ENCODE peak calls at places on chromosomes 12 and 14, in four cellular contexts. R is endothelial cell of umbilical vein, X is IMR-90, O is K562. B is an unnamed sample.
A peak's percentile ranks its signal among the peaks of the same experiment; 100 is the strongest.

GRCh38 chr12:7190268-7191055 is 976 bp downstream of the PEX5 start:
- DNase-seq in R (no peak), X (peak; percentile 6), O (peak; percentile 9), B (no peak)

GRCh38 chr12:102543931-102544485 is 63.6 kb upstream of the IGF1 start:
- DNase-seq in R (no peak), X (no peak), O (no peak), B (no peak)

GRCh38 chr12:8420506-8420905 is 35.3 kb upstream of the CLEC6A start:
- DNase-seq in R (no peak), X (no peak), O (no peak), B (no peak)

GRCh38 chr12:131832393-131833231 is 4.4 kb downstream of the MMP17 start:
- DNase-seq in R (no peak), X (peak; percentile 30), O (no peak), B (no peak)

GRCh38 chr12:94963649-94964048 is 39.8 kb downstream of the NDUFA12 start:
- DNase-seq in R (no peak), X (peak; percentile 19), O (no peak), B (no peak)

GRCh38 chr12:72271741-72272661 is at the start of gene TRHDE:
- DNase-seq in R (peak; percentile 7), X (peak; percentile 60), O (no peak), B (no peak)

GRCh38 chr12:111426341-111427185 is 20.8 kb downstream of the SH2B3 start:
- DNase-seq in R (peak; percentile 67), X (peak; percentile 50), O (no peak), B (no peak)

GRCh38 chr12:93911436-93911835 is 234.3 kb downstream of the CRADD start:
- DNase-seq in R (no peak), X (peak; percentile 47), O (no peak), B (no peak)

GRCh38 chr14:104090071-104090748 is 4.7 kb downstream of the ASPG start:
- DNase-seq in R (no peak), X (no peak), O (no peak), B (no peak)

GRCh38 chr14:86221755-86222154 is 691.8 kb downstream of the FLRT2 start:
- DNase-seq in R (no peak), X (peak; percentile 50), O (no peak), B (no peak)

GRCh38 chr12:123142948-123143752 is 7.7 kb downstream of the PITPNM2 start:
- DNase-seq in R (no peak), X (no peak), O (peak; percentile 60), B (no peak)

GRCh38 chr12:25423355-25423754 is 129.7 kb downstream of the LMNTD1 start:
- DNase-seq in R (no peak), X (no peak), O (no peak), B (no peak)

GRCh38 chr12:55717397-55718007 is 1.7 kb downstream of the BLOC1S1 start:
- DNase-seq in R (peak; percentile 19), X (peak; percentile 86), O (peak; percentile 63), B (no peak)

GRCh38 chr14:70735043-70735442 is 74.3 kb downstream of the MAP3K9 start:
- DNase-seq in R (no peak), X (no peak), O (no peak), B (no peak)

GRCh38 chr14:78131201-78131600 is 39.0 kb upstream of the NRXN3 start:
- DNase-seq in R (no peak), X (no peak), O (no peak), B (no peak)

GRCh38 chr12:67647547-67648305 is 819 bp upstream of the DYRK2 start:
- DNase-seq in R (peak; percentile 70), X (peak; percentile 88), O (peak; percentile 74), B (peak; percentile 48)

GRCh38 chr12:104439137-104439536 is 17.6 kb upstream of the CHST11 start:
- DNase-seq in R (no peak), X (no peak), O (no peak), B (no peak)

GRCh38 chr12:74801625-74802024 is 264.0 kb downstream of the ATXN7L3B start:
- DNase-seq in R (no peak), X (no peak), O (no peak), B (no peak)

GRCh38 chr12:105257321-105257728 is 21.4 kb upstream of the APPL2 start:
- DNase-seq in R (peak; percentile 14), X (peak; percentile 90), O (no peak), B (peak; percentile 40)

GRCh38 chr14:55814873-55815272 is 234.9 kb downstream of the KTN1 start:
- DNase-seq in R (peak; percentile 44), X (peak; percentile 42), O (no peak), B (no peak)

GRCh38 chr14:32478027-32478426 is 148.9 kb downstream of the AKAP6 start:
- DNase-seq in R (no peak), X (no peak), O (no peak), B (no peak)

GRCh38 chr14:96202441-96203094 is 2.1 kb upstream of the BDKRB2 start:
- DNase-seq in R (no peak), X (no peak), O (no peak), B (no peak)

GRCh38 chr12:43835656-43836454 is at the start of gene TMEM117:
- DNase-seq in R (peak; percentile 61), X (peak; percentile 43), O (peak; percentile 61), B (no peak)

GRCh38 chr12:49055092-49055491 is 5.5 kb downstream of the KMT2D start:
- DNase-seq in R (no peak), X (no peak), O (no peak), B (no peak)

GRCh38 chr12:12327802-12328201 is 22.2 kb downstream of the MANSC1 start:
- DNase-seq in R (peak; percentile 71), X (peak; percentile 73), O (peak; percentile 72), B (peak; percentile 19)

GRCh38 chr12:111785651-111786050 is 18.9 kb downstream of the ALDH2 start:
- DNase-seq in R (peak; percentile 80), X (peak; percentile 50), O (no peak), B (no peak)

GRCh38 chr12:67991158-67991557 is 1.9 kb downstream of the IFNG-AS1 start:
- DNase-seq in R (no peak), X (no peak), O (no peak), B (no peak)

GRCh38 chr14:74347795-74348100 is 523 bp upstream of the VRTN start:
- DNase-seq in R (no peak), X (no peak), O (no peak), B (no peak)

GRCh38 chr14:95015046-95015445 is 142.3 kb downstream of the DICER1 start:
- DNase-seq in R (no peak), X (no peak), O (no peak), B (no peak)

GRCh38 chr12:129961111-129961510 is 57.3 kb upstream of the TMEM132D start:
- DNase-seq in R (no peak), X (no peak), O (no peak), B (no peak)

GRCh38 chr14:48726080-48726642 is 860.0 kb downstream of the RPS29 start:
- DNase-seq in R (no peak), X (peak; percentile 27), O (no peak), B (no peak)

GRCh38 chr12:86257173-86257572 is 982 bp upstream of the MGAT4C start:
- DNase-seq in R (no peak), X (no peak), O (no peak), B (no peak)

GRCh38 chr14:59265808-59266207 is 77.3 kb downstream of the DAAM1 start:
- DNase-seq in R (no peak), X (no peak), O (no peak), B (peak; percentile 64)

GRCh38 chr12:67790660-67791059 is 142.1 kb downstream of the DYRK2 start:
- DNase-seq in R (no peak), X (peak; percentile 10), O (no peak), B (no peak)

GRCh38 chr12:70251226-70251625 is 8.0 kb downstream of the CNOT2 start:
- DNase-seq in R (no peak), X (no peak), O (peak; percentile 28), B (no peak)
- H3K9me1 ChIP-seq in R (no peaks in the 10 kb centered on the region), X (peaks cover 3% of the 10 kb centered on the region), O (no peaks in the 10 kb centered on the region), B (peaks cover 2% of the 10 kb centered on the region)

DNA sequence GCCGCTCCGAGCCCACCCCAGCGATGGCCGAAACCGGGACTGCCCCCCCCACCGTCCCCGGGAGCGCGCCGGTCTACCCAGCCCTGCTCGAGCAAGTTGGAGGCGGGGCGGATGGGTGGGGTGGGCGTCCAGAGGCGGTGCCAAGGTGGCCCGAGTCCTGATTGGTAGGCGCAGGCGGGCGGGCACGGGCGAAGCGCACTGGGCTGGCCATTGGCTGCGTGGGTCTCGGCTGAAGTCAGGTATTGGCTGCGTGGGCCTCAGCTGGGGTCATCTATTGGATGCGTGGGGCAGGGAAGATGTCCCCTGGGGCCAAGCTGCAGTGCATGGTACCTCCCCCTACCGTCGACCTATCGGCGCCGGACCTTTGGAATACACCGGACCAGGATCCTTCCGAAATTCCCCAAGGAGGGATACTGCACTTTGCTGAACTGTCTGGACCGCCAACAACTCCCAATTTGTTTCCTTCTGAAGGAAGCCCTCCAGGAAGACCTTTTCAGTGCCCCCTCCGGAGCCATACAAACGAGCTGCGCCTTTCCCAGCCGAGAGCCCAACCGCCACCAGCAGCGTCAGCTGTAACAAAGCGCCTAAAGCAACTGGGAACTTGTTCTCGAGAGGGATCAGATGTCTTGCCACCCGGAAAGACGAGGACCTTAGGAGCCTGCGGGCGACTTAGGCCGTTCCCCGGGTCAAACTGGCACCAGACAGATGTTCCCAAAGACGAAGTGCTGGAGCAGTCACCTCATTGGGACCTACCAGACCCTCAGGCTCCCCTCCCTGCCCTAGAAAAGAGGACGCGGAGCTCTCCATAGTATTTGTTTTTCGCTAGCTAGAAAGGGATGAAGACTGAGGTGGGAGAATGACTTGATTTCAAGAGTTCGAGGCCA is at the start of gene HOMEZ:
- DNase-seq in R (peak; percentile 99), X (peak; percentile 97), O (peak; percentile 99), B (peak; percentile 86)
- H3K9me1 ChIP-seq in R (no peaks in the 10 kb centered on the region), X (peaks cover 6% of the 10 kb centered on the region), O (no peaks in the 10 kb centered on the region), B (no peaks in the 10 kb centered on the region)

DNA sequence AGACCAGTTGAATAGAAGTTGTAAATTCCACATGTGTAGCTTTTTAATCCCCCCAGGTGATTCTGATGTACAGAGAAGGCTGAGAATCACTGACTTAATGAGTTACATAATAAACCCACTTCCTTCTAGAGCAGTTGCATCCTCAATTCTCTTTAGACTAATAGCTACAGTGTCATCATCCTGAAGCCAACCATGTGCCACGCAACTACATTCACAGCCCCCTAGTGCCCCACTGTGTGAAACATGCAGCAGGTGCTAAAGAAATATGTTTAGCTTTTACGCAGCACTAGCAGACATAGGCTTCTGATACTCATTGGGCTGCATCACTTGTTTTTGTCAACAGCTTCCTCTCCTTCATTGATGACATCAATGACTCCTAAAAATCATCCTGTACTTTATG is 1168.3 kb downstream of the BCL11B start:
- DNase-seq in R (no peak), X (no peak), O (no peak), B (no peak)
- H3K9me1 ChIP-seq in R (no peaks in the 10 kb centered on the region), X (no peaks in the 10 kb centered on the region), O (no peaks in the 10 kb centered on the region), B (no peaks in the 10 kb centered on the region)

DNA sequence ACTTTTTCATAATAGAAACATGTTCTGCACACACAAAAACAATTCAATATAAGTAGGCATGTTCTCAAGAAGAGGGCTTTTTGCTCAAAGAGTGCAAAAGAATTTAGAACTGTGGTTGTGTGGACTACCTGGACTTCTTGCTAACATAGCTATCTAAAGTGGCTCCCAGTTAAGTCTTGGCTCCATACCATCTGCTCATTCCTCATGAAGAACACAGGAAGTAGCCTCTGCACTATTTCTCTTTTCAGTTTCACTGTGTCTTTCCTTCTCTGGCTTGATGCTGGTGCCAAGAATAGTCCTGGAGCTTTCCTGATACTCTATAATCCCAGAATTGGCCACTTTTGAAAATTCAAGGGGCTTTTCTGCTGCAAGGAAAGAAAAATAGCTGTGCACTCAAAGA is 127.4 kb downstream of the CCER1 start:
- DNase-seq in R (no peak), X (no peak), O (no peak), B (no peak)
- H3K9me1 ChIP-seq in R (no peaks in the 10 kb centered on the region), X (no peaks in the 10 kb centered on the region), O (no peaks in the 10 kb centered on the region), B (no peaks in the 10 kb centered on the region)

GRCh38 chr12:121330195-121330594 is 22.0 kb downstream of the ANAPC5 start:
- DNase-seq in R (no peak), X (no peak), O (no peak), B (no peak)
- H3K9me1 ChIP-seq in R (no peaks in the 10 kb centered on the region), X (no peaks in the 10 kb centered on the region), O (no peaks in the 10 kb centered on the region), B (no peaks in the 10 kb centered on the region)

B was measured in keratinocyte.